ENCODE peak calls at places on chromosomes 7 and 10, in eight cellular contexts. M, H, X, J, R, Z, L and N are unnamed samples.

GRCh38 chr10:36441557-36441956 is 683.8 kb upstream of the ANKRD30A start:
- DNase-seq in H (no peak), Z (no peak), X (no peak), R (peak; percentile 66), L (no peak), M (no peak), J (no peak), N (no peak)

GRCh38 chr10:24912214-24912613 is 40.2 kb downstream of the PRTFDC1 start:
- DNase-seq in M (no peak), R (no peak), J (no peak), X (no peak), L (no peak), H (no peak), Z (no peak), N (no peak)

GRCh38 chr10:132264306-132264950 is 43.3 kb downstream of the STK32C start:
- DNase-seq in J (no peak), X (no peak), H (no peak), M (no peak), L (no peak), Z (no peak), R (no peak), N (no peak)

GRCh38 chr10:36224431-36224985 is 582.4 kb upstream of the FZD8 start:
- DNase-seq in L (no peak), H (no peak), X (no peak), J (no peak), R (no peak), Z (no peak), M (no peak), N (no peak)

GRCh38 chr7:33771422-33771821 is 133.9 kb upstream of the BMPER start:
- DNase-seq in J (no peak), Z (no peak), M (no peak), X (no peak), R (no peak), H (no peak), L (no peak), N (no peak)

GRCh38 chr10:127736222-127736914 is 617 bp upstream of the FOXI2 start:
- DNase-seq in L (no peak), J (no peak), M (no peak), H (no peak), X (no peak), Z (no peak), R (no peak), N (no peak)

GRCh38 chr10:80522756-80523363 is 14.8 kb upstream of the SH2D4B start:
- DNase-seq in R (no peak), J (no peak), L (no peak), M (no peak), H (no peak), X (no peak), Z (no peak), N (no peak)

GRCh38 chr10:125991009-125991788 is 94.8 kb downstream of the FANK1 start:
- DNase-seq in Z (no peak), R (no peak), H (no peak), J (no peak), M (no peak), X (no peak), L (no peak), N (no peak)

GRCh38 chr10:103542764-103543616 is 49.5 kb downstream of the NEURL1 start:
- DNase-seq in R (no peak), M (peak; percentile 46), X (no peak), Z (no peak), J (peak; percentile 25), L (no peak), H (peak; percentile 56), N (peak; percentile 54)

GRCh38 chr10:60979667-60980104 is 35.7 kb upstream of the RHOBTB1 start:
- DNase-seq in M (no peak), L (no peak), R (no peak), H (no peak), X (no peak), Z (no peak), J (no peak), N (no peak)

GRCh38 chr7:128402346-128402745 is 7.4 kb downstream of the IMPDH1 start:
- DNase-seq in M (no peak), H (no peak), Z (no peak), X (no peak), J (no peak), L (no peak), R (no peak), N (no peak)

GRCh38 chr10:104054430-104054829 is 31.2 kb downstream of the COL17A1 start:
- DNase-seq in X (peak; percentile 54), M (no peak), H (no peak), J (no peak), R (no peak), L (no peak), Z (no peak), N (no peak)

GRCh38 chr10:97047788-97048187 is 138.0 kb downstream of the SLIT1 start:
- DNase-seq in H (no peak), X (no peak), J (no peak), M (no peak), L (no peak), Z (no peak), R (no peak), N (no peak)

GRCh38 chr10:97034958-97035769 is 150.6 kb downstream of the SLIT1 start:
- DNase-seq in Z (no peak), J (no peak), M (no peak), R (no peak), L (no peak), X (no peak), H (no peak), N (no peak)

GRCh38 chr7:152543801-152544200 is 108.0 kb upstream of the KMT2C start:
- DNase-seq in R (no peak), Z (no peak), H (no peak), J (no peak), X (no peak), L (no peak), M (no peak), N (no peak)

GRCh38 chr7:150406565-150407421 is 27.7 kb downstream of the ZNF775 start:
- DNase-seq in L (peak; percentile 75), M (no peak), J (peak; percentile 69), R (peak; percentile 26), X (no peak), Z (no peak), H (no peak), N (peak; percentile 41)
- H3K4me1 ChIP-seq in L (peaks cover 36% of the 10 kb centered on the region), M (peaks cover 27% of the 10 kb centered on the region), J (peaks cover 39% of the 10 kb centered on the region), R (peaks cover 30% of the 10 kb centered on the region), X (peaks cover 30% of the 10 kb centered on the region), Z (no peaks in the 10 kb centered on the region), H (no peaks in the 10 kb centered on the region), N (peaks cover 44% of the 10 kb centered on the region)

GRCh38 chr7:158259671-158260423 is 327.8 kb downstream of the PTPRN2 start:
- DNase-seq in M (no peak), X (no peak), J (no peak), H (no peak), L (no peak), R (no peak), Z (no peak), N (no peak)

GRCh38 chr7:158257001-158257400 is 330.6 kb downstream of the PTPRN2 start:
- DNase-seq in Z (no peak), R (no peak), H (no peak), L (no peak), X (no peak), M (no peak), J (no peak), N (no peak)

GRCh38 chr7:158257516-158258410 is 329.9 kb downstream of the PTPRN2 start:
- DNase-seq in L (peak; percentile 49), J (no peak), H (no peak), Z (peak; percentile 40), X (no peak), R (no peak), M (no peak), N (no peak)

GRCh38 chr7:158259141-158259540 is 328.5 kb downstream of the PTPRN2 start:
- DNase-seq in H (no peak), X (no peak), L (no peak), R (no peak), M (no peak), J (no peak), Z (no peak), N (no peak)

GRCh38 chr7:158258411-158259130 is 329.1 kb downstream of the PTPRN2 start:
- DNase-seq in L (no peak), J (no peak), X (no peak), R (no peak), H (no peak), Z (no peak), M (no peak), N (no peak)
- H3K4me3 ChIP-seq in L (no peak overlapping the region), J (no peak overlapping the region), X (no peak overlapping the region), R (no peak overlapping the region), H (no peak overlapping the region), Z (no peak overlapping the region), M (no peak overlapping the region), N (no peak overlapping the region)

GRCh38 chr7:833601-834258 is 1.5 kb downstream of the SUN1 start:
- DNase-seq in X (no peak), Z (no peak), J (no peak), H (no peak), L (peak; percentile 57), M (no peak), R (no peak), N (no peak)

GRCh38 chr7:830069-830468 is 2.2 kb upstream of the SUN1 start:
- DNase-seq in J (no peak), R (no peak), M (no peak), H (no peak), X (no peak), L (no peak), Z (no peak), N (no peak)

GRCh38 chr7:832292-832967 is at the start of gene SUN1:
- DNase-seq in J (peak; percentile 28), X (peak; percentile 79), L (peak; percentile 71), M (peak; percentile 87), Z (no peak), H (peak; percentile 39), R (no peak), N (peak; percentile 67)

GRCh38 chr7:832968-833424 is 720 bp downstream of the SUN1 start:
- DNase-seq in X (no peak), Z (no peak), J (no peak), R (no peak), M (no peak), L (peak; percentile 60), H (peak; percentile 5), N (no peak)

GRCh38 chr7:831596-832291 is 532 bp upstream of the SUN1 start:
- DNase-seq in Z (no peak), X (peak; percentile 71), R (no peak), M (peak; percentile 83), H (no peak), L (no peak), J (no peak), N (peak; percentile 55)
- TF ChIP-seq POLR2A in Z (no peak), X (no peak), R (no peak), M (no peak), H (peak; percentile 37), L (no peak), J (no peak), N (peak; percentile 55)

GRCh38 chr7:91292506-91292905 is 28.3 kb downstream of the FZD1 start:
- DNase-seq in H (no peak), R (no peak), M (no peak), J (no peak), L (no peak), Z (no peak), X (no peak), N (no peak)
- H3K4me1 ChIP-seq in H (no peaks in the 10 kb centered on the region), R (no peaks in the 10 kb centered on the region), M (no peaks in the 10 kb centered on the region), J (no peaks in the 10 kb centered on the region), L (no peaks in the 10 kb centered on the region), Z (no peaks in the 10 kb centered on the region), X (no peaks in the 10 kb centered on the region), N (peaks cover 20% of the 10 kb centered on the region)

GRCh38 chr10:52805414-52806285 is 33.1 kb upstream of the MBL2 start:
- DNase-seq in Z (no peak), M (no peak), X (no peak), L (no peak), R (no peak), J (no peak), H (no peak), N (no peak)
- H3K4me3 ChIP-seq in Z (no peak overlapping the region), M (no peak overlapping the region), X (no peak overlapping the region), L (no peak overlapping the region), R (no peak overlapping the region), J (no peak overlapping the region), H (no peak overlapping the region), N (no peak overlapping the region)